ENCODE peak calls at places on chromosomes 13 and 19, in five cellular contexts. One of them, this sample, is unnamed.

GRCh38 chr13:19781526-19781925 is 1.2 kb downstream of the PSPC1 start:
- DNase-seq in uterus: no peak
- DNase-seq in activated CD4-positive, alpha-beta memory T cell treated with anti-CD3 and anti-CD28 coated beads, Interleukin-2, amount 10 ng/mL, durations not matched to agents 7 days and 5 days: peak; percentile 26
- DNase-seq in Caco-2: no peak
- DNase-seq in CD8-positive, alpha-beta memory T cell: no peak
- DNase-seq in this sample: no peak

GRCh38 chr13:113349491-113349890 is 14.4 kb downstream of the GRTP1 start:
- DNase-seq in uterus: no peak
- DNase-seq in activated CD4-positive, alpha-beta memory T cell treated with anti-CD3 and anti-CD28 coated beads, Interleukin-2, amount 10 ng/mL, durations not matched to agents 7 days and 5 days: no peak
- DNase-seq in Caco-2: no peak
- DNase-seq in CD8-positive, alpha-beta memory T cell: no peak
- DNase-seq in this sample: no peak

GRCh38 chr13:109785141-109785891 is 1.1 kb downstream of the IRS2 start:
- DNase-seq in uterus: peak; percentile 46
- DNase-seq in activated CD4-positive, alpha-beta memory T cell treated with anti-CD3 and anti-CD28 coated beads, Interleukin-2, amount 10 ng/mL, durations not matched to agents 7 days and 5 days: peak; percentile 52
- DNase-seq in Caco-2: peak; percentile 55
- DNase-seq in CD8-positive, alpha-beta memory T cell: peak; percentile 52
- DNase-seq in this sample: peak; percentile 50

GRCh38 chr13:51342706-51343105 is 3.2 kb downstream of the SERPINE3 start:
- DNase-seq in uterus: no peak
- DNase-seq in activated CD4-positive, alpha-beta memory T cell treated with anti-CD3 and anti-CD28 coated beads, Interleukin-2, amount 10 ng/mL, durations not matched to agents 7 days and 5 days: no peak
- DNase-seq in Caco-2: no peak
- DNase-seq in CD8-positive, alpha-beta memory T cell: no peak
- DNase-seq in this sample: no peak

GRCh38 chr19:10624585-10624984 is 768 bp upstream of the SLC44A2 start:
- DNase-seq in uterus: no peak
- DNase-seq in activated CD4-positive, alpha-beta memory T cell treated with anti-CD3 and anti-CD28 coated beads, Interleukin-2, amount 10 ng/mL, durations not matched to agents 7 days and 5 days: peak; percentile 65
- DNase-seq in Caco-2: no peak
- DNase-seq in CD8-positive, alpha-beta memory T cell: no peak
- DNase-seq in this sample: no peak

GRCh38 chr13:50200988-50201387 is 185.7 kb downstream of the KCNRG start:
- DNase-seq in uterus: no peak
- DNase-seq in activated CD4-positive, alpha-beta memory T cell treated with anti-CD3 and anti-CD28 coated beads, Interleukin-2, amount 10 ng/mL, durations not matched to agents 7 days and 5 days: no peak
- DNase-seq in Caco-2: no peak
- DNase-seq in CD8-positive, alpha-beta memory T cell: no peak
- DNase-seq in this sample: no peak

GRCh38 chr13:95834134-95834765 is 157.3 kb downstream of the DNAJC3 start:
- DNase-seq in uterus: peak; percentile 68
- DNase-seq in activated CD4-positive, alpha-beta memory T cell treated with anti-CD3 and anti-CD28 coated beads, Interleukin-2, amount 10 ng/mL, durations not matched to agents 7 days and 5 days: peak; percentile 70
- DNase-seq in Caco-2: peak; percentile 77
- DNase-seq in CD8-positive, alpha-beta memory T cell: peak; percentile 69
- DNase-seq in this sample: peak; percentile 39

GRCh38 chr19:10769533-10770491 is 51.9 kb downstream of the DNM2 start:
- DNase-seq in uterus: peak; percentile 46
- DNase-seq in activated CD4-positive, alpha-beta memory T cell treated with anti-CD3 and anti-CD28 coated beads, Interleukin-2, amount 10 ng/mL, durations not matched to agents 7 days and 5 days: no peak
- DNase-seq in Caco-2: peak; percentile 31
- DNase-seq in CD8-positive, alpha-beta memory T cell: no peak
- DNase-seq in this sample: peak; percentile 68

GRCh38 chr13:105634059-105634458 is 901.4 kb downstream of the EFNB2 start:
- DNase-seq in uterus: no peak
- DNase-seq in activated CD4-positive, alpha-beta memory T cell treated with anti-CD3 and anti-CD28 coated beads, Interleukin-2, amount 10 ng/mL, durations not matched to agents 7 days and 5 days: no peak
- DNase-seq in Caco-2: no peak
- DNase-seq in CD8-positive, alpha-beta memory T cell: no peak
- DNase-seq in this sample: no peak

GRCh38 chr13:83878691-83879410 is 3.4 kb downstream of the SLITRK1 start:
- DNase-seq in uterus: no peak
- DNase-seq in activated CD4-positive, alpha-beta memory T cell treated with anti-CD3 and anti-CD28 coated beads, Interleukin-2, amount 10 ng/mL, durations not matched to agents 7 days and 5 days: no peak
- DNase-seq in Caco-2: no peak
- DNase-seq in CD8-positive, alpha-beta memory T cell: no peak
- DNase-seq in this sample: no peak

GRCh38 chr13:75675421-75675820 is 39.3 kb downstream of the LMO7 start:
- DNase-seq in uterus: no peak
- DNase-seq in activated CD4-positive, alpha-beta memory T cell treated with anti-CD3 and anti-CD28 coated beads, Interleukin-2, amount 10 ng/mL, durations not matched to agents 7 days and 5 days: no peak
- DNase-seq in Caco-2: no peak
- DNase-seq in CD8-positive, alpha-beta memory T cell: no peak
- DNase-seq in this sample: no peak

GRCh38 chr19:9793051-9793591 is 24.6 kb upstream of the ZNF846 start:
- DNase-seq in uterus: no peak
- DNase-seq in activated CD4-positive, alpha-beta memory T cell treated with anti-CD3 and anti-CD28 coated beads, Interleukin-2, amount 10 ng/mL, durations not matched to agents 7 days and 5 days: peak; percentile 67
- DNase-seq in Caco-2: peak; percentile 40
- DNase-seq in CD8-positive, alpha-beta memory T cell: peak; percentile 75
- DNase-seq in this sample: no peak

GRCh38 chr13:49952168-49952567 is 16.0 kb upstream of the SPRYD7 start:
- DNase-seq in uterus: no peak
- DNase-seq in activated CD4-positive, alpha-beta memory T cell treated with anti-CD3 and anti-CD28 coated beads, Interleukin-2, amount 10 ng/mL, durations not matched to agents 7 days and 5 days: no peak
- DNase-seq in Caco-2: peak; percentile 50
- DNase-seq in CD8-positive, alpha-beta memory T cell: no peak
- DNase-seq in this sample: no peak

GRCh38 chr13:106710267-106710666 is 142.3 kb upstream of the ARGLU1 start:
- DNase-seq in uterus: no peak
- DNase-seq in activated CD4-positive, alpha-beta memory T cell treated with anti-CD3 and anti-CD28 coated beads, Interleukin-2, amount 10 ng/mL, durations not matched to agents 7 days and 5 days: no peak
- DNase-seq in Caco-2: no peak
- DNase-seq in CD8-positive, alpha-beta memory T cell: no peak
- DNase-seq in this sample: no peak